ENCODE peak calls at places on chromosomes 3 and 15, in ten cellular contexts. O, U, X, F, Z, K, Q, M, J and H are unnamed samples.
A peak's percentile ranks its signal among the peaks of the same experiment; 100 is the strongest.

GRCh38 chr3:139808196-139808595 is 126.8 kb upstream of the CLSTN2 start:
- DNase-seq in F (no peak), U (no peak), M (no peak), O (no peak), Z (no peak), Q (no peak), K (no peak), X (no peak), J (no peak), H (no peak)

GRCh38 chr3:123346041-123346440 is 102.8 kb downstream of the ADCY5 start:
- DNase-seq in J (no peak), U (no peak), X (no peak), Q (no peak), F (no peak), Z (no peak), K (no peak), O (no peak), M (peak; percentile 26), H (no peak)

GRCh38 chr3:65334045-65334665 is 646.4 kb upstream of the ADAMTS9 start:
- DNase-seq in J (peak; percentile 32), F (peak; percentile 1), X (no peak), M (peak; percentile 58), Z (no peak), Q (peak; percentile 24), K (no peak), O (no peak), U (peak; percentile 26), H (no peak)

GRCh38 chr15:73014904-73015303 is 37.4 kb upstream of the NEO1 start:
- DNase-seq in M (no peak), U (no peak), J (no peak), K (no peak), Q (no peak), O (no peak), Z (no peak), X (no peak), F (no peak), H (no peak)

GRCh38 chr3:53193466-53194217 is 32.6 kb downstream of the PRKCD start:
- DNase-seq in J (no peak), X (no peak), M (peak; percentile 56), K (no peak), Q (no peak), Z (peak; percentile 77), U (no peak), O (no peak), F (no peak), H (no peak)

GRCh38 chr3:71495708-71496472 is 87.6 kb downstream of the FOXP1 start:
- DNase-seq in F (peak; percentile 78), K (peak; percentile 87), U (peak; percentile 47), Z (no peak), J (peak; percentile 43), X (no peak), Q (no peak), O (peak; percentile 91), M (no peak), H (peak; percentile 17)

GRCh38 chr3:126125781-126126251 is 41.9 kb upstream of the SLC41A3 start:
- DNase-seq in Q (no peak), J (peak; percentile 12), O (no peak), F (no peak), M (no peak), X (peak; percentile 61), K (no peak), U (peak; percentile 3), Z (peak; percentile 13), H (no peak)

GRCh38 chr15:41842229-41842628 is 3.6 kb downstream of the PLA2G4B start:
- DNase-seq in U (no peak), K (no peak), O (no peak), F (no peak), X (no peak), M (no peak), Q (no peak), Z (no peak), J (no peak), H (no peak)

GRCh38 chr3:162348912-162349311 is 852.3 kb downstream of the OTOL1 start:
- DNase-seq in F (no peak), J (no peak), Z (no peak), Q (no peak), X (no peak), M (no peak), K (no peak), O (no peak), U (no peak), H (no peak)

GRCh38 chr3:117122609-117123008 is 413.0 kb downstream of the TUSC7 start:
- DNase-seq in Z (no peak), Q (no peak), K (no peak), M (no peak), X (no peak), F (no peak), J (no peak), U (no peak), O (no peak), H (no peak)

GRCh38 chr3:160129459-160130061 is 95.7 kb upstream of the C3orf80 start:
- DNase-seq in X (no peak), F (peak; percentile 89), O (peak; percentile 97), M (no peak), Q (no peak), U (no peak), Z (no peak), K (no peak), J (no peak), H (no peak)

GRCh38 chr15:43966646-43967045 is 139.8 kb downstream of the WDR76 start:
- DNase-seq in F (no peak), Q (no peak), M (no peak), O (peak; percentile 54), Z (no peak), J (no peak), U (no peak), X (no peak), K (no peak), H (no peak)

DNA sequence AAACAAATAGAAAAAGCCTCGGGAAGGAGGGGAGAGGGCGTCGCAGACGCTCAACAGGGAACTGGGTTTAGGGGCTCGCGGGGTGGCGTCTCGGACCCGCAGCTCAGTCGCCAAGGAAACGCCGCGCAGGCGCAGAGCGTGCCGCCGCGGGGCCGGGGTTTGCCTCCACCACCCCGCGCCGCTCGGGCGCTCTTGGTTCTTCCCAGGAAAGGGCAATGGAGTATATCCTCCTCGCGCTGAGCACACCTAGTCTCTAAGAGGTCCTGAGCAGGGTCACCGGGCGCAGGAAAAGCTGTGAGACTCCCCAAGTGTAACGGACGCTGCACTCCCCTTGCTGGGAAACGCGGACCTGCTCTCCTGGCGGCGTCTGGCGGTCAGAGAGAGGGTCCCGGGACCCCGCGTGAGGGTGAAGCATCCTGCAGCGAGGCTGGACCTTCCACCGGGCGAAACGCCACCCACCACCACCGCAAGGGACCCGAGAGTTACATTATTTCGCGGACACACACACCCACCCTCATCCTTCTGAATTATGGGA is 713 bp downstream of the PLCH1 start:
- DNase-seq in U (no peak), J (peak; percentile 79), F (peak; percentile 76), Z (peak; percentile 55), Q (no peak), O (peak; percentile 4), X (no peak), M (peak; percentile 69), K (peak; percentile 81), H (peak; percentile 67)
- H3K27ac ChIP-seq in U (no peak overlapping the region), J (no peak overlapping the region), F (no peak overlapping the region), Z (no peak overlapping the region), Q (no peak overlapping the region), O (no peak overlapping the region), X (no peak overlapping the region), M (no peak overlapping the region), K (no peak overlapping the region), H (peak overlapping the region; percentile 63)

DNA sequence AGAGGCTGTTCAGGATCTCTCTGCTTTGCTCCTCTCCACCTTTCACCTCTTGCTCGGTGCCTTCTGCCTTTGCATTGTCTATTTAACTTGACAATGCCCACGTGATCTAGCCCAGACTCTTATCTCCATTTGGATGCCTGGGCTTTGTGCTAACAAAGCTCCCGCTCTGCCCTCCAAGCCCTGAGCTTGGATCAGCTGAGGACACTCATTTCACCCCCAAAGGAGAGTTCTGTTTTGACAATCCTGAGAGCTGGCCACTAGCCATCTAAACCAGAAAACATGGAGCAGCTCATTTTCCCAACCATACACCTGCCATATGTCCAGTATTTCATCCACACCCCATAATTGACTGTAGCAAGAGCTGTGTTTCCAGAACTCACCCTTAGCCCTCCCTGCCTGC is 12.8 kb downstream of the GPR176 start:
- DNase-seq in F (no peak), M (no peak), X (no peak), O (no peak), U (no peak), J (no peak), K (peak; percentile 29), Q (no peak), Z (no peak), H (no peak)
- H3K4me1 ChIP-seq in F (peaks cover 14% of the 10 kb centered on the region), M (no peaks in the 10 kb centered on the region), X (no peaks in the 10 kb centered on the region), O (peaks cover 29% of the 10 kb centered on the region), U (no peaks in the 10 kb centered on the region), J (peaks cover 42% of the 10 kb centered on the region), K (peaks cover 4% of the 10 kb centered on the region), Q (no peaks in the 10 kb centered on the region), Z (no peaks in the 10 kb centered on the region), H (no peaks in the 10 kb centered on the region)

DNA sequence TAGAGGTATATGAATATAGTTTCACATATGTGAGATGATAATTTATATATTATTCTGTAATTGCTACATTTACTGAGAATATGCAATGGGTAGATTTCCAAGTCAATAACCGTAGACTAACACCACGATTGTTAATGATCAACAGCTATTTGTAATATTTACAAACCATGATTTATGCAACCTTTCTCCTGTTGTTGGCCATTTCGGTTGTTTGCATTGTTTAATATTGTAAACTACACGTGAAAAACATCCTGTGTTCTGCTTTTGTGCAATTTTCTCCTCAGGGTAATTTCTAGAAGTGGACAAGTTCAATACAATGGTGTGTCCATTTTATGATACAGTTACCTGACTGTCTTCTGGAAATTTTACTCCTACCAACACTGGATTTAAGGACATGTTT is 29.3 kb upstream of the RAB11A start:
- DNase-seq in Q (no peak), X (no peak), M (no peak), Z (no peak), F (no peak), J (no peak), U (no peak), K (no peak), O (no peak), H (no peak)
- H3K27ac ChIP-seq in Q (no peak overlapping the region), X (no peak overlapping the region), M (no peak overlapping the region), Z (no peak overlapping the region), F (no peak overlapping the region), J (no peak overlapping the region), U (no peak overlapping the region), K (no peak overlapping the region), O (no peak overlapping the region), H (no peak overlapping the region)

GRCh38 chr3:58296269-58296668 is 9.8 kb upstream of the RPP14 start:
- DNase-seq in J (no peak), O (no peak), U (no peak), Q (no peak), M (no peak), X (no peak), K (no peak), F (no peak), Z (no peak), H (no peak)

GRCh38 chr3:58299839-58300516 is 6.1 kb upstream of the RPP14 start:
- DNase-seq in M (no peak), X (no peak), O (peak; percentile 73), F (peak; percentile 61), Z (no peak), U (no peak), J (no peak), Q (peak; percentile 21), K (peak; percentile 32), H (peak; percentile 19)

GRCh38 chr3:58296843-58297242 is 9.2 kb upstream of the RPP14 start:
- DNase-seq in F (no peak), Q (no peak), J (no peak), Z (no peak), O (no peak), U (no peak), X (no peak), K (no peak), M (no peak), H (no peak)

GRCh38 chr3:58293516-58293915 is 12.5 kb upstream of the RPP14 start:
- DNase-seq in Q (no peak), Z (no peak), K (no peak), X (no peak), F (no peak), O (no peak), M (no peak), U (no peak), J (no peak), H (no peak)

GRCh38 chr3:58298189-58298588 is 7.9 kb upstream of the RPP14 start:
- DNase-seq in M (no peak), O (no peak), F (no peak), U (no peak), K (no peak), Q (no peak), J (no peak), X (no peak), Z (no peak), H (no peak)
- H3K4me1 ChIP-seq in M (no peaks in the 10 kb centered on the region), O (no peaks in the 10 kb centered on the region), F (no peaks in the 10 kb centered on the region), U (no peaks in the 10 kb centered on the region), K (no peaks in the 10 kb centered on the region), Q (no peaks in the 10 kb centered on the region), J (no peaks in the 10 kb centered on the region), X (no peaks in the 10 kb centered on the region), Z (no peaks in the 10 kb centered on the region), H (no peaks in the 10 kb centered on the region)